ENCODE peak calls at places on chromosomes 11 and 22, in four cellular contexts. One of them, this sample, is unnamed. For H3K4me1, the result is how much of the 10 kb centered on the place peaks cover.

GRCh38 chr11:128506999-128507591 is 80.3 kb downstream of the ETS1 start:
- DNase-seq in right lobe of liver: peak
- DNase-seq in tibial nerve: peak
- DNase-seq in right atrium auricular region: peak
- DNase-seq in this sample: no peak

GRCh38 chr11:63888170-63889086 is 28.5 kb downstream of the RCOR2 start:
- DNase-seq in right lobe of liver: peak
- DNase-seq in tibial nerve: peak
- DNase-seq in right atrium auricular region: peak
- DNase-seq in this sample: peak

GRCh38 chr22:41526802-41527799 is 17.2 kb downstream of the POLR3H start:
- DNase-seq in tibial nerve: no peak
- DNase-seq in right atrium auricular region: no peak
- DNase-seq in right lobe of liver: peak
- DNase-seq in this sample: peak

GRCh38 chr11:57942808-57943207 is 80.9 kb upstream of the OR9Q1 start:
- DNase-seq in right atrium auricular region: no peak
- DNase-seq in tibial nerve: no peak
- DNase-seq in right lobe of liver: no peak
- DNase-seq in this sample: no peak

GRCh38 chr22:50071432-50072166 is 13.5 kb upstream of the TTLL8 start:
- DNase-seq in right atrium auricular region: no peak
- DNase-seq in tibial nerve: no peak
- DNase-seq in right lobe of liver: no peak
- DNase-seq in this sample: no peak

GRCh38 chr11:69385466-69385820 is 91.5 kb downstream of the MYEOV start:
- DNase-seq in tibial nerve: no peak
- DNase-seq in right lobe of liver: no peak
- DNase-seq in right atrium auricular region: no peak
- DNase-seq in this sample: no peak

GRCh38 chr22:31578171-31578570 is 81.8 kb downstream of the SFI1 start:
- DNase-seq in right lobe of liver: no peak
- DNase-seq in tibial nerve: no peak
- DNase-seq in right atrium auricular region: no peak
- DNase-seq in this sample: no peak

GRCh38 chr11:114040706-114041211 is 18.8 kb upstream of the ZBTB16 start:
- DNase-seq in right atrium auricular region: no peak
- DNase-seq in tibial nerve: no peak
- DNase-seq in right lobe of liver: peak
- DNase-seq in this sample: no peak

GRCh38 chr11:114438303-114438702 is 964 bp upstream of the REXO2 start:
- DNase-seq in right atrium auricular region: no peak
- DNase-seq in tibial nerve: no peak
- DNase-seq in right lobe of liver: no peak
- DNase-seq in this sample: no peak

GRCh38 chr11:131503017-131503416 is 132.6 kb downstream of the NTM start:
- DNase-seq in tibial nerve: no peak
- DNase-seq in right atrium auricular region: no peak
- DNase-seq in right lobe of liver: no peak
- DNase-seq in this sample: no peak

GRCh38 chr22:22030493-22031182 is 48.1 kb upstream of the TOP3B start:
- DNase-seq in right lobe of liver: no peak
- DNase-seq in tibial nerve: peak
- DNase-seq in right atrium auricular region: peak
- DNase-seq in this sample: no peak

GRCh38 chr11:86172894-86173293 is 71.7 kb upstream of the EED start:
- DNase-seq in right lobe of liver: no peak
- DNase-seq in right atrium auricular region: no peak
- DNase-seq in tibial nerve: no peak
- DNase-seq in this sample: no peak

GRCh38 chr22:49964136-49964492 is 3.5 kb downstream of the PIM3 start:
- DNase-seq in right lobe of liver: peak
- DNase-seq in right atrium auricular region: no peak
- DNase-seq in tibial nerve: no peak
- DNase-seq in this sample: no peak

GRCh38 chr11:92978226-92979111 is 9.0 kb downstream of the MTNR1B start:
- DNase-seq in right lobe of liver: no peak
- DNase-seq in tibial nerve: no peak
- DNase-seq in right atrium auricular region: no peak
- DNase-seq in this sample: no peak

GRCh38 chr11:36449566-36450390 is 60.3 kb downstream of the TRAF6 start:
- DNase-seq in tibial nerve: no peak
- DNase-seq in right lobe of liver: no peak
- DNase-seq in right atrium auricular region: no peak
- DNase-seq in this sample: no peak

GRCh38 chr11:128497057-128497957 is 90.1 kb downstream of the ETS1 start:
- DNase-seq in tibial nerve: peak
- DNase-seq in right atrium auricular region: no peak
- DNase-seq in right lobe of liver: no peak
- DNase-seq in this sample: no peak

GRCh38 chr22:25098445-25099081 is 101.1 kb upstream of the CRYBB3 start:
- DNase-seq in tibial nerve: no peak
- DNase-seq in right atrium auricular region: no peak
- DNase-seq in right lobe of liver: no peak
- DNase-seq in this sample: no peak

GRCh38 chr11:20584093-20584774 is 15.2 kb upstream of the SLC6A5 start:
- DNase-seq in tibial nerve: no peak
- DNase-seq in right lobe of liver: no peak
- DNase-seq in right atrium auricular region: no peak
- DNase-seq in this sample: no peak

GRCh38 chr11:47272706-47273105 is 2.8 kb downstream of the MADD start:
- DNase-seq in right atrium auricular region: no peak
- DNase-seq in tibial nerve: no peak
- DNase-seq in right lobe of liver: no peak
- DNase-seq in this sample: no peak

GRCh38 chr11:10982695-10983492 is 125.0 kb upstream of the ZBED5 start:
- DNase-seq in right atrium auricular region: no peak
- DNase-seq in tibial nerve: no peak
- DNase-seq in right lobe of liver: no peak
- DNase-seq in this sample: no peak

GRCh38 chr11:63813563-63814382 is 517 bp downstream of the SPINDOC start:
- DNase-seq in right atrium auricular region: no peak
- DNase-seq in tibial nerve: peak
- DNase-seq in right lobe of liver: peak
- DNase-seq in this sample: no peak

DNA sequence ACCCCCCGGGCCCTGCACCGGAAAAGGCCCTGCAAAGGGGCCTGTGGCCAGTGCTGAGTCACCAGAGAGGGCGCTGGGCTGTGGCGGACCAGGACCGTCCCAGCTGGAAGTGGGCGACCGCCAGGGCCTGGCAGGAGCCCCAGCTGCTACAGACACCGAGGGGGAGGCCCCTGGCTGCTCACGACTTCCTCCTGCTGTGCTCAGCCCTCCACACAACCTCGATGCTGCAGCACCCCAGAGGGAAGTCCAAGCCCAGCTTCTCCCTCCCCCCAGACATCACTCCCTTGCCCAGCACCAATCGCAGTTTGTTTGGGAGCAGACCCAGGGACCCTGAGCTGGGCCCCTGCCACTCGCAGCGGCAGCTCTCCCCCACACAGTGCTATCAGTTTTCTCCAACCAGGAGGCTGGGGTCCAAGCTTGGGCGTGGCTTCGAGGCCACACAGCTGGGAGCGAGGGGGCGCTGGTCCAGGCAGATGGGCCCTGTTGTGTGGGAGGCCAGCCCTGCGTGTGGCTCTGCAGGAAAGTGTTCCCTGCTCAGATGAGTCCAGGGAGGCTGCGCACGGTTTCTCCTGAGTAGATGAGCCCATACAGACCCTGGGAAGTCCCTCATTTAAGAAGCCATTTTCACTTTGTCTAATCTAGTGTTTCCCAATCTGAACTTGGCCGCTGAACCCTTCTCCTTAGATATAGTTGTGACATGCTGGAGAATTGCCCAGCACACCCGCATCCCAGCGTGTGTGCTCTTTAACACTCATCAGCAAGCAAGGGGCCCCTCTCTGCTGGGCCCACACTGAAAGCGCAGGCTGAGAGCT is 5.6 kb upstream of the SH3BP1 start:
- DNase-seq in tibial nerve: peak
- DNase-seq in right atrium auricular region: peak
- DNase-seq in right lobe of liver: peak
- DNase-seq in this sample: no peak
- H3K4me1 ChIP-seq in tibial nerve: under half
- H3K4me1 ChIP-seq in right atrium auricular region: under half
- H3K4me1 ChIP-seq in right lobe of liver: under half
- H3K4me1 ChIP-seq in this sample: half or more

GRCh38 chr22:36319595-36320497 is 66.9 kb downstream of the APOL1 start:
- DNase-seq in right atrium auricular region: no peak
- DNase-seq in right lobe of liver: no peak
- DNase-seq in tibial nerve: no peak
- DNase-seq in this sample: no peak
- H3K4me1 ChIP-seq in right atrium auricular region: under half
- H3K4me1 ChIP-seq in right lobe of liver: under half
- H3K4me1 ChIP-seq in tibial nerve: under half
- H3K4me1 ChIP-seq in this sample: under half

GRCh38 chr22:30405731-30406130 is 8.9 kb downstream of the SEC14L2 start:
- DNase-seq in right lobe of liver: no peak
- DNase-seq in tibial nerve: no peak
- DNase-seq in right atrium auricular region: no peak
- DNase-seq in this sample: no peak

GRCh38 chr22:30404307-30404706 is 7.5 kb downstream of the SEC14L2 start:
- DNase-seq in right lobe of liver: peak
- DNase-seq in tibial nerve: no peak
- DNase-seq in right atrium auricular region: no peak
- DNase-seq in this sample: no peak

GRCh38 chr22:30402036-30402759 is 5.4 kb downstream of the SEC14L2 start:
- DNase-seq in right lobe of liver: no peak
- DNase-seq in tibial nerve: no peak
- DNase-seq in right atrium auricular region: no peak
- DNase-seq in this sample: no peak

GRCh38 chr22:30408388-30409101 is 11.7 kb downstream of the SEC14L2 start:
- DNase-seq in right lobe of liver: no peak
- DNase-seq in tibial nerve: no peak
- DNase-seq in right atrium auricular region: no peak
- DNase-seq in this sample: no peak

DNA sequence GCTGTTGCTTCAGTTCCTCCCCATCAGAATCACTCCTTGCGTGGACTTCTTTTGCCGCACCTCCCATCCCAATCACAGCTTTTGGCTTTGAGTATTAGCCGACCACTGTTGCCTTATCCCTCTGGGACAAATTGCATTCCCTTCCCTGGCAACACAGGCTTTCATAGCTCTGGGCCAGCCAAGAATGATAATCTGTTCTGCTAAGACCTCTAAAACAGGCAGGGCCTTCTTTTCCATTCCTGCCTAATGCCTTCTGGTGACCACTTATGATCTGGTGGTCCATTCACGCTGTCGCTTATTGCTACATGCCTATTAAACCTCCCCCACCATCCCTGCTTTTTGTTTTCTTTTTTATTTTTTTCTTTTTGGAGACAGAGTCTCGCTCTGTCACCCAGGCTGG is 9.6 kb downstream of the SEC14L2 start:
- DNase-seq in tibial nerve: no peak
- DNase-seq in right lobe of liver: no peak
- DNase-seq in right atrium auricular region: no peak
- DNase-seq in this sample: no peak
- H3K4me1 ChIP-seq in tibial nerve: under half
- H3K4me1 ChIP-seq in right lobe of liver: under half
- H3K4me1 ChIP-seq in right atrium auricular region: under half
- H3K4me1 ChIP-seq in this sample: under half

GRCh38 chr22:38709306-38709705 is 3.6 kb downstream of the GTPBP1 start:
- DNase-seq in right lobe of liver: no peak
- DNase-seq in right atrium auricular region: no peak
- DNase-seq in tibial nerve: no peak
- DNase-seq in this sample: no peak
- H3K4me1 ChIP-seq in right lobe of liver: under half
- H3K4me1 ChIP-seq in right atrium auricular region: half or more
- H3K4me1 ChIP-seq in tibial nerve: under half
- H3K4me1 ChIP-seq in this sample: under half

GRCh38 chr22:36351921-36352774 is 35.6 kb downstream of the MYH9 start:
- DNase-seq in tibial nerve: no peak
- DNase-seq in right atrium auricular region: no peak
- DNase-seq in right lobe of liver: peak
- DNase-seq in this sample: no peak
- H3K4me1 ChIP-seq in tibial nerve: under half
- H3K4me1 ChIP-seq in right atrium auricular region: half or more
- H3K4me1 ChIP-seq in right lobe of liver: under half
- H3K4me1 ChIP-seq in this sample: half or more